ENCODE peak calls at places on chromosomes 11 and 22, in five cellular contexts. W is colonic mucosa, G is brain microvascular endothelial cell, C is GM12865, R is uterus. Q is an unnamed sample.

GRCh38 chr11:11476971-11477645 is 124.1 kb upstream of the CSNK2A3 start:
- DNase-seq in R (no peak), W (no peak), G (no peak), C (no peak), Q (no peak)

GRCh38 chr22:26648011-26648497 is 9.3 kb upstream of the MIAT start:
- DNase-seq in G (no peak), C (peak), W (no peak), R (no peak), Q (no peak)

GRCh38 chr11:11243790-11244469 is 109.1 kb downstream of the CSNK2A3 start:
- DNase-seq in C (peak), W (no peak), G (peak), R (peak), Q (no peak)

GRCh38 chr22:45904236-45904635 is 72.7 kb downstream of the WNT7B start:
- DNase-seq in C (no peak), W (no peak), G (no peak), R (no peak), Q (no peak)

GRCh38 chr22:35541254-35541748 is 670 bp downstream of the RASD2 start:
- DNase-seq in G (no peak), C (no peak), R (no peak), W (no peak), Q (no peak)

GRCh38 chr11:80495116-80495515 is 1054.3 kb upstream of the TENM4 start:
- DNase-seq in C (no peak), W (no peak), R (no peak), G (no peak), Q (no peak)

GRCh38 chr11:115279831-115280761 is 224.1 kb downstream of the CADM1 start:
- DNase-seq in R (no peak), G (no peak), C (no peak), W (no peak), Q (no peak)

GRCh38 chr11:119684361-119685072 is 44.5 kb downstream of the NECTIN1 start:
- DNase-seq in W (no peak), R (no peak), G (peak), C (peak), Q (peak)

GRCh38 chr11:86910592-86910991 is 44.6 kb downstream of the FZD4 start:
- DNase-seq in R (no peak), C (no peak), W (no peak), G (no peak), Q (no peak)

GRCh38 chr22:23913306-23913660 is 19.1 kb downstream of the MIF start:
- DNase-seq in W (no peak), R (no peak), G (no peak), C (peak), Q (no peak)

GRCh38 chr22:44037519-44038370 is 13.6 kb downstream of the PARVB start:
- DNase-seq in W (no peak), G (peak), C (no peak), R (peak), Q (peak)

GRCh38 chr11:72038491-72038890 is 39.8 kb downstream of the IL18BP start:
- DNase-seq in G (peak), C (no peak), R (peak), W (peak), Q (peak)

GRCh38 chr11:118276422-118276821 is 12.3 kb upstream of the MPZL2 start:
- DNase-seq in G (no peak), R (no peak), W (no peak), C (no peak), Q (no peak)

GRCh38 chr11:75068993-75069392 is 27.7 kb downstream of the OR2AT4 start:
- DNase-seq in C (no peak), W (no peak), G (no peak), R (no peak), Q (no peak)

GRCh38 chr11:127693686-127694085 is 693.1 kb upstream of the KIRREL3 start:
- DNase-seq in C (no peak), W (no peak), R (no peak), G (no peak), Q (no peak)

GRCh38 chr11:19953342-19953741 is 206.9 kb downstream of the DBX1 start:
- DNase-seq in C (no peak), G (peak), R (no peak), W (no peak), Q (no peak)

GRCh38 chr11:72222907-72223614 is 1.5 kb upstream of the INPPL1 start:
- DNase-seq in R (peak), G (peak), C (peak), W (peak), Q (peak)

DNA sequence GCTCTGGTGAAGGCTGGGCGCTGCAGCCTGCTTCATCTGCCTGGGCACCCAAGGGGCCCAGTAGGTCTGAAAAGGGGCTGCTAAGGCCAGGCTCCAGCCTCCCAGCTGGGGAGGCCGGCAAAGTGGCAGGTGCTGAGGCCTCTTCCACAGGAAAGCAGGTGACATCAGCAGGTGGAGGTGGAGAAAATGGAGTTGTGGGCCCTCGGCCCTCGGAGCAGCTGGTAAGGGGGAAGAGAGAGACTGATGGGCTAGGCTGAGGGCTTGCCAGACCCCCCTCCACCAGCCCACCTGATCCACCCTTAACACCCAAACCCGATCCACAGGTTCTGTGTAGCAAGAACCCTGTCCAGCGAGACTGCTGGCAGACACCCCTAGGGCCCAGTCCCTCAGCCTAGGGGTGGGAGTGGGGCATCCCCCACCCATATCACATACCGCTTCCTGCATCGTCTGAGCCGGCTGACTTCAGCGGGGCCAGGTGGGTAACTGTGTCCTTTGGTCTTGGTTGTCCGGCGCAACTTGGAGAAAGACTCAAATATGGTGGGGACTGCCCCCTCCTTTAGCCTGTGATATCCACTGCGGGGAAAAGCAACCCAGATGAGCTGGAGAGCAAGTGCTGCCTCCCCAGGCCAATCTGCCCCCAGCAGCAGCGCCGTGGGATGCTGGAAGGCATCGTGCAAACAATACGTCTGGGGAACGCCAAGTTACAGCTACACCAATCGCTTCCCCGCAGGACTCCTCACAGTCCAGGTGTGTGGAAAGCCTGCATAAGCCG is 1.5 kb downstream of the THAP7 start:
- DNase-seq in G (no peak), R (no peak), W (no peak), C (no peak), Q (no peak)
- TF ChIP-seq CTCF in G (peak), R (no peak), W (no peak), C (no peak), Q (no peak)

GRCh38 chr11:43578346-43579170 is 102.0 kb upstream of the HSD17B12 start:
- DNase-seq in C (no peak), R (no peak), G (peak), W (no peak), Q (no peak)
- H3K4me3 ChIP-seq in C (no peak), R (no peak), G (peak), W (peak), Q (peak)

DNA sequence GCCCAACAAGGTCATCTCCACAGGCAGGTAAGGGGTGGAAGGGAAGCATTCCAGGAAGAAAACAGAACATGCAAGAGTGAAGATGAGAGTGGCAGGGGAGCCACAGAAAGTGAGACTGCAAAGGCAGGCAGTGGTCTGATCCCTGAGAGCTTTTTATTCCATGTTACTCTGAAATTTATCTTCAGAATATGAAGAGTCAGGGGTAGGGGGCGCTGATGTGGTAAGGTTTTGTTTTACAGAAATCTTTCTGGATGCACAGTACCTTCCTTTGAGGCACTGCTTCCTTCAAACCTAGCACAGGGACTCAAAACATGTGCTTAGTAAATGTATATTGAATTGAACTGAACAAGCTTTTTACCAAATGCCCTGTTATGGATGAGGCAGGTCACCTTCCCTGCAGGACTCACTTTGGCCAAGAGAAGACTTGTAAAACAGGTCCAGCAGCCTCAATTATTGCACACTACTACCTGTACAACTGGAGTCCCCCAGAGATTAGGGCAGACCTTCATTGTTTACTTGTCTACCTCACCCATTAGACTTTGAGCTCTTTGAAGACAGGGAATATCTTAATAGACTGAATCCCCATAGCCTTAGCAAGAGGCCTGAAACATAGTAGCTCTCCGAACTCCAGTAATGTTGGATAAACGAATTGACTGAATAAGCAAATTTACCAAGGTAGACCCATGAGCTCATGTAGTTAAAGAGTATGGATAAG is 2.2 kb downstream of the PAK1 start:
- DNase-seq in R (no peak), C (peak), G (no peak), W (peak), Q (no peak)
- TF ChIP-seq CTCF in R (no peak), C (no peak), G (peak), W (no peak), Q (peak)

DNA sequence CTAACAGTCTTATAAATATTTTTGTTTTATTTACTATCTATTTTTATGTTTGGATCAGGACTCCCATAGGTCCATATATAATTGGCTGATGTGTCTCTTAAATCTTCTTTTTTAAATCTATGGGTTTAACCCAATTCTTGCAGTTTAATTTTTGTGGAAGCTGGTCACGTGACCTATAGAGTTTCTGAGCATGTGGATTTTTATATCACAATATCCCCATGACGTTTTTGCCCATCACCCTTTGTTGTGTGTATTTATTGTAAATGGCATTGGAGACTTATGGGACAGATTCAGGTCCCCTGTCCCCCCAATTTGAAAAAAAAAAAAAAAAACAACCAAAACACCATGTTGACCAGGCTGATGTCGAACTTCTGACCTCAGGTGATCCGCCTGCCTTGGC is 78.8 kb upstream of the PRODH start:
- DNase-seq in R (no peak), C (no peak), G (no peak), W (no peak), Q (no peak)
- H3K4me3 ChIP-seq in R (no peak), C (no peak), G (no peak), W (no peak), Q (no peak)

GRCh38 chr11:68646832-68647231 is 37.5 kb upstream of the GAL start:
- DNase-seq in G (no peak), C (no peak), W (no peak), R (no peak), Q (no peak)

GRCh38 chr11:68641880-68642279 is 42.5 kb upstream of the GAL start:
- DNase-seq in W (no peak), R (no peak), C (no peak), G (no peak), Q (no peak)

GRCh38 chr11:68643576-68643975 is 40.8 kb upstream of the GAL start:
- DNase-seq in W (no peak), G (peak), R (no peak), C (no peak), Q (no peak)
- TF ChIP-seq CTCF in W (no peak), G (peak), R (no peak), C (no peak), Q (peak)

GRCh38 chr11:44729718-44730117 is 3.0 kb downstream of the TSPAN18 start:
- DNase-seq in W (no peak), R (no peak), C (no peak), G (no peak), Q (no peak)
- H3K4me3 ChIP-seq in W (no peak), R (no peak), C (no peak), G (no peak), Q (no peak)

DNA sequence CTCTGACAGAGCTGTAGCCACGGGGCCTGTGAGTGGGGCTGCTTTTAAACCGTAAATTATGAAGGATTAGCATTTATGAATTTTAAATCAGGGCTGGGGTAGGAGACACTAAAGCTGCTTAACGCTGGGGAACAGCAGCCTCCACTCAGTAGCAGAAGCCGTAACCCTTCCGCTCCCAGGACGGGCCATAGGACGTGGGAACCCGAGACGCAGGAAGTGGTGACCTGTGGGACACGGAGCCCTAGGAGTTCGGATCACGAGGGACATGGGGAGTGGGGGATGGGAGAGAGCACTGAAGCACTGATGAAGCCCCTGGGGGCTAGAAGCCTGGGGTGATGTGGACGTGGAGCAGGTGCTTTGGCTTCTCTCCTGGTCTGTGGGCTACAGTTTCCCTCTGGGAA is 66.3 kb upstream of the LMO1 start:
- DNase-seq in C (no peak), R (no peak), G (no peak), W (no peak), Q (no peak)
- TF ChIP-seq CTCF in C (no peak), R (no peak), G (no peak), W (no peak), Q (no peak)

DNA sequence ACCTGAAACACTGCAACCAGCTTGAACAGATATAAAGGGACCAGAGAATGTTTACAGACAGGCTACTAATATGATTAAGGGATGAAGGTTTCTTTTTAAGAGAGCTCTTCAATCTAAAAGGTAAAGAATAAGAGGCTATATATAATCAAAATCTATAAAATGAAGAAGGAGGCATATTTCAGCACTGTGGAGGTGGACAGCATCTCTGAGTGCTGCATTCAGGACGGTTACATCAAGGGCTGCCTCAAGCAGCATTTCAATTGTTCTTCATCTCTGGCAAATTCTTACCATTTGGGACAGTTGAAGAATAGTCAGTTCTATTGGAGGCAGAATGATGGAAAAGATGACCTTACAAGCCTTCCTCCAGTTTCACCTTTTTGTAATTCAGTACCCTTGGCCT is 139.6 kb upstream of the LMO1 start:
- DNase-seq in G (peak), W (no peak), R (no peak), C (no peak), Q (no peak)
- H3K4me3 ChIP-seq in G (no peak), W (no peak), R (no peak), C (no peak), Q (no peak)

Q was measured in HFF-Myc.